ENCODE peak calls at places on chromosomes 2 and 18, in seven cellular contexts. I is epithelial cell of proximal tubule; X is CD4-positive, alpha-beta memory T cell; T is NCI-H1092; A is head of caudate nucleus; Q is left kidney; F is body of pancreas. S is an unnamed sample.

GRCh38 chr2:164840458-164840929 is 1.1 kb downstream of the COBLL1 start:
- DNase-seq in X (no peak), F (peak), A (no peak), T (peak), Q (peak), I (no peak), S (peak)

GRCh38 chr2:95260028-95261023 is 13.9 kb upstream of the PROM2 start:
- DNase-seq in X (no peak), A (no peak), F (no peak), I (no peak), Q (peak), T (no peak), S (no peak)

GRCh38 chr2:120684691-120685402 is 50.8 kb upstream of the GLI2 start:
- DNase-seq in A (no peak), F (no peak), I (no peak), X (no peak), T (no peak), Q (no peak), S (no peak)

GRCh38 chr2:157329524-157329923 is 3.9 kb upstream of the ERMN start:
- DNase-seq in F (peak), A (no peak), T (peak), X (no peak), I (no peak), Q (peak), S (no peak)

GRCh38 chr2:1521191-1521877 is 108.1 kb downstream of the TPO start:
- DNase-seq in Q (no peak), F (no peak), X (no peak), T (no peak), I (no peak), A (no peak), S (no peak)

GRCh38 chr18:48675912-48676311 is 137.1 kb downstream of the CTIF start:
- DNase-seq in X (no peak), A (peak), F (no peak), T (no peak), I (no peak), Q (no peak), S (peak)

GRCh38 chr2:128449226-128450061 is 130.8 kb upstream of the HS6ST1 start:
- DNase-seq in Q (no peak), F (no peak), A (peak), X (no peak), T (no peak), I (no peak), S (peak)

GRCh38 chr2:134783912-134784311 is 54.5 kb upstream of the ACMSD start:
- DNase-seq in X (no peak), Q (no peak), T (no peak), F (no peak), A (no peak), I (no peak), S (no peak)

GRCh38 chr2:38978504-38978903 is 88.8 kb downstream of the ARHGEF33 start:
- DNase-seq in T (no peak), Q (no peak), A (no peak), I (no peak), X (no peak), F (no peak), S (no peak)

GRCh38 chr2:42922790-42923631 is 130.6 kb upstream of the HAAO start:
- DNase-seq in T (no peak), F (no peak), A (no peak), Q (no peak), X (no peak), I (no peak), S (no peak)

GRCh38 chr2:127479219-127479825 is 47.0 kb downstream of the IWS1 start:
- DNase-seq in X (no peak), A (no peak), Q (peak), T (peak), I (peak), F (no peak), S (no peak)

GRCh38 chr2:239577913-239578312 is 177.1 kb upstream of the HDAC4 start:
- DNase-seq in Q (no peak), A (no peak), T (no peak), F (no peak), X (no peak), I (no peak), S (no peak)

GRCh38 chr2:127829845-127830246 is 18.9 kb upstream of the WDR33 start:
- DNase-seq in F (no peak), X (peak), Q (peak), T (no peak), A (no peak), I (no peak), S (no peak)

GRCh38 chr18:23384778-23385736 is 68.0 kb upstream of the RIOK3 start:
- DNase-seq in T (no peak), Q (no peak), F (no peak), A (no peak), I (no peak), X (no peak), S (no peak)

GRCh38 chr2:48205137-48205798 is 299.0 kb upstream of the FBXO11 start:
- DNase-seq in F (no peak), X (no peak), A (peak), T (no peak), Q (peak), I (no peak), S (no peak)

GRCh38 chr2:191249131-191249813 is 4.1 kb downstream of the MYO1B start:
- DNase-seq in I (no peak), X (no peak), A (no peak), T (no peak), F (no peak), Q (no peak), S (no peak)

GRCh38 chr18:46148810-46149209 is 44.6 kb downstream of the HAUS1 start:
- DNase-seq in F (peak), A (peak), T (peak), I (no peak), Q (peak), X (peak), S (peak)

GRCh38 chr2:60556998-60557955 is 3.8 kb upstream of the BCL11A start:
- DNase-seq in X (no peak), I (no peak), Q (peak), T (no peak), A (no peak), F (no peak), S (no peak)

GRCh38 chr2:127701651-127702394 is 526 bp downstream of the SFT2D3 start:
- DNase-seq in T (peak), X (peak), I (no peak), A (peak), F (peak), Q (peak), S (peak)

GRCh38 chr2:235779444-235779896 is 285.6 kb downstream of the AGAP1 start:
- DNase-seq in F (peak), X (no peak), I (no peak), T (peak), Q (peak), A (peak), S (peak)

S was measured in adrenal gland.